ENCODE peak calls at places on chromosomes 1 and 21, in four cellular contexts. F is GM23338, P is brain microvascular endothelial cell, W is heart right ventricle. O is an unnamed sample. For H3K36me3 and H3K27me3, the result is how much of the 10 kb centered on the place peaks cover.

GRCh38 chr1:90434460-90434859 is 282.6 kb downstream of the BARHL2 start:
- DNase-seq in W (no peak), P (no peak), F (peak), O (no peak)

GRCh38 chr1:163275222-163275621 is 46.5 kb upstream of the NUF2 start:
- DNase-seq in P (no peak), F (no peak), W (no peak), O (no peak)

GRCh38 chr1:150256193-150256548 is 1.4 kb upstream of the CA14 start:
- DNase-seq in F (no peak), P (no peak), W (no peak), O (no peak)

GRCh38 chr1:33864460-33865389 is 846 bp downstream of the HMGB4 start:
- DNase-seq in F (no peak), W (no peak), P (no peak), O (no peak)

GRCh38 chr1:212463565-212464270 is 31.0 kb downstream of the NENF start:
- DNase-seq in W (no peak), P (no peak), F (no peak), O (peak)

GRCh38 chr1:248810727-248811513 is 14.8 kb downstream of the SH3BP5L start:
- DNase-seq in P (no peak), F (no peak), W (peak), O (no peak)

GRCh38 chr21:31503939-31504338 is 155.6 kb upstream of the SOD1 start:
- DNase-seq in W (no peak), P (no peak), F (no peak), O (no peak)

GRCh38 chr1:205237526-205238484 is 10.1 kb downstream of the TMCC2 start:
- DNase-seq in P (no peak), W (no peak), F (no peak), O (peak)

GRCh38 chr1:1293618-1294249 is 13.5 kb downstream of the SCNN1D start:
- DNase-seq in W (no peak), P (no peak), F (peak), O (peak)

GRCh38 chr21:36765229-36765628 is 66.3 kb downstream of the SIM2 start:
- DNase-seq in F (no peak), W (no peak), P (no peak), O (no peak)

GRCh38 chr1:17292299-17293198 is 15.4 kb upstream of the PADI4 start:
- DNase-seq in P (no peak), F (no peak), W (no peak), O (no peak)

GRCh38 chr1:203381151-203381751 is 30.3 kb upstream of the FMOD start:
- DNase-seq in W (no peak), F (no peak), P (no peak), O (no peak)

GRCh38 chr1:234941711-234942320 is 186.8 kb downstream of the TOMM20 start:
- DNase-seq in P (no peak), F (no peak), W (no peak), O (no peak)

GRCh38 chr1:158117854-158118691 is 62.6 kb upstream of the CD1D start:
- DNase-seq in P (peak), W (peak), F (peak), O (peak)

GRCh38 chr1:192401832-192402231 is 85.0 kb downstream of the RGS21 start:
- DNase-seq in F (no peak), P (peak), W (no peak), O (no peak)

GRCh38 chr1:10060311-10061100 is 27.7 kb downstream of the UBE4B start:
- DNase-seq in F (no peak), W (no peak), P (no peak), O (no peak)
- H3K4me3 ChIP-seq in F (no peak), W (no peak), P (no peak), O (no peak)

DNA sequence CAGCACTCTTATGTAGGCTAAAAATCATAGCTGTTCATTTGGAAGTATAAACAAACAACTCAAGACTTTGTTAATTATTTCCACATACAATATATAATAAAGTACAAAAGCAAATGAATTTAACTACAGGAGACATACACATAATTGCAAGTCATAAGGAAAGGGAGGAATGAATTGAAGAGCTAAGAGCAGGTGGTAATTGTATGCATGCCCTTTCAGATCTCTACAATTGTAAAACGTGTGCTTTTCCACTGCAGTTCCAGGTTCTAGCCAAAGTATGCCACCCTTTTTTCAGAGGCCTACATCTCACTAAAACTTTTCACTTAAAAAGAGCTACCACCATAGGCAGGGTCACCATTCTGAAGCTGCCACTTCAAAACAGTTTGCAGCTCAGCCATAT is 42.8 kb upstream of the HP1BP3 start:
- DNase-seq in F (no peak), W (no peak), P (no peak), O (no peak)
- H3K36me3 ChIP-seq in F (under half), W (under half), P (under half), O (under half)

GRCh38 chr1:245448858-245449534 is 294.2 kb downstream of the KIF26B start:
- DNase-seq in P (no peak), F (no peak), W (no peak), O (no peak)
- H3K27me3 ChIP-seq in P (under half), F (under half), W (under half), O (under half)

GRCh38 chr21:33026299-33026858 is 644 bp downstream of the OLIG2 start:
- DNase-seq in F (no peak), W (no peak), P (no peak), O (peak)
- H3K4me3 ChIP-seq in F (peak), W (peak), P (no peak), O (peak)

GRCh38 chr1:22112505-22112904 is 30.4 kb downstream of the WNT4 start:
- DNase-seq in P (no peak), W (no peak), F (no peak), O (peak)

GRCh38 chr1:22115281-22115680 is 27.6 kb downstream of the WNT4 start:
- DNase-seq in P (no peak), F (no peak), W (no peak), O (peak)

GRCh38 chr1:22117238-22117637 is 25.7 kb downstream of the WNT4 start:
- DNase-seq in W (no peak), F (no peak), P (no peak), O (no peak)

GRCh38 chr1:22111620-22112019 is 31.3 kb downstream of the WNT4 start:
- DNase-seq in F (no peak), W (no peak), P (peak), O (peak)

GRCh38 chr1:22114083-22115012 is 28.5 kb downstream of the WNT4 start:
- DNase-seq in W (peak), P (peak), F (no peak), O (peak)
- H3K36me3 ChIP-seq in W (under half), P (under half), F (under half), O (under half)

DNA sequence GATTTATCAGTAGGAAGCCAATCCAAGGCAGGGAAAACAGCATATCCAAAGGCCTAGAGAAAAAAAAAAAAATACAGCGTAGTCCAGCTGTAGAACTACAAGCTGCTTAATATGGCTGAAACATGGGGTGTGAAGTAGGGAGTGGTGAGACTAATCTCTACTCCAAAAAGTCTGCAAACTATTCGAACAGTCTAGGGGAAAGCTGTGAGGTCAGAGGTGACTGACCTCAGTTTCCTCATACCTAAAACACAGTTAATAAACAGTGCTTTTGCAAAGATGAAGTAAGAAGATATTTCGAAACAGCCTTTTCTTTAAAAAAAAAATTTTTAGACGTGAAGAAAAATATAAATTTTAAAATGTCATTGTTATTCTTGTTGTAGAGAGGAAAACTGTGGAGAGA is 889 bp downstream of the ITLN1 start:
- DNase-seq in W (no peak), P (no peak), F (no peak), O (no peak)
- H3K27me3 ChIP-seq in W (under half), P (under half), F (under half), O (under half)

DNA sequence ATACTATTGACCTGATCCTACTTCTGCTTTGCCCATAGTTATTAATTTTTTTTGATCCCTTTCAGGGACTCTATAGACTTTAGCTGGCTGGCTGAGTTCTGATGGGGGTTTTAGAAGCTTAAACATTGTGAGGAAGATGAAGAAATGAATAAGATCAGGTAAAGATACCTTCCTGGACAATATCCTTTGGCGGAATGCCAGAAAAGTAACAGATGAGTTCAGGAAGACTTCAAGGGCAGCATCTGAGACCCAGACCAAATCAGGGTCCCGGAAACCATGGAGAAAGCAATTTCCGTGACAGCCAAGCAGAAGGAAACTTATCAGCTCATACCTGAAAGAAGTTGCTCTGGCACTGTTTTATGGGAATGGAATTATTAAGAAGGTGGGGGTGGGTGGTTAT is 100.4 kb downstream of the XCL2 start:
- DNase-seq in F (no peak), P (no peak), W (no peak), O (no peak)
- H3K4me3 ChIP-seq in F (no peak), P (no peak), W (no peak), O (no peak)